ENCODE peak calls at places on chromosome 9, in six cellular contexts. M is breast epithelium, V is GM12891, Q is HCT116, X is GM23338, S is upper lobe of left lung. C is an unnamed sample.

GRCh38 chr9:131273791-131274673 is 2.3 kb downstream of the FAM78A start:
- DNase-seq in V (no peak), X (no peak), S (no peak), Q (no peak), M (no peak), C (no peak)

GRCh38 chr9:99181621-99182020 is 40.1 kb downstream of the ALG2 start:
- DNase-seq in Q (no peak), M (no peak), X (no peak), S (no peak), V (no peak), C (no peak)

GRCh38 chr9:32533338-32533737 is 7.3 kb upstream of the RIGI start:
- DNase-seq in Q (no peak), M (no peak), S (no peak), V (no peak), X (no peak), C (no peak)

GRCh38 chr9:70318002-70318401 is 59.2 kb downstream of the SMC5 start:
- DNase-seq in M (no peak), S (no peak), X (peak), V (no peak), Q (no peak), C (no peak)

GRCh38 chr9:14245901-14246525 is 67.9 kb downstream of the NFIB start:
- DNase-seq in X (no peak), S (no peak), Q (no peak), M (no peak), V (no peak), C (no peak)

GRCh38 chr9:13513710-13514444 is 234.4 kb upstream of the MPDZ start:
- DNase-seq in S (no peak), V (no peak), Q (no peak), M (peak), X (peak), C (no peak)

GRCh38 chr9:25449503-25449902 is 228.7 kb downstream of the TUSC1 start:
- DNase-seq in S (no peak), M (no peak), Q (no peak), X (no peak), V (no peak), C (no peak)

GRCh38 chr9:98087420-98088354 is 31.2 kb downstream of the NANS start:
- DNase-seq in M (no peak), Q (no peak), V (no peak), X (peak), S (peak), C (no peak)

GRCh38 chr9:104863180-104863883 is 64.6 kb downstream of the ABCA1 start:
- DNase-seq in V (peak), X (peak), Q (peak), M (no peak), S (no peak), C (peak)

GRCh38 chr9:122464633-122465567 is 12.8 kb downstream of the OR1J1 start:
- DNase-seq in S (no peak), Q (peak), M (peak), X (peak), V (peak), C (no peak)

GRCh38 chr9:127177221-127177620 is 54.8 kb upstream of the ANGPTL2 start:
- DNase-seq in X (no peak), S (no peak), M (peak), Q (no peak), V (no peak), C (no peak)

GRCh38 chr9:18976368-18977238 is 56.4 kb downstream of the SAXO1 start:
- DNase-seq in M (no peak), V (no peak), S (no peak), X (no peak), Q (no peak), C (no peak)

GRCh38 chr9:557601-558201 is 283.8 kb upstream of the DMRT1 start:
- DNase-seq in V (no peak), Q (peak), X (peak), M (no peak), S (no peak), C (peak)

GRCh38 chr9:132670816-132671371 is 630 bp downstream of the GTF3C4 start:
- DNase-seq in S (peak), M (no peak), Q (no peak), V (peak), X (peak), C (no peak)

GRCh38 chr9:3708751-3709150 is 182.9 kb upstream of the RFX3 start:
- DNase-seq in Q (no peak), M (peak), S (no peak), X (no peak), V (no peak), C (no peak)

GRCh38 chr9:37676411-37676830 is 25.7 kb downstream of the FRMPD1 start:
- DNase-seq in Q (no peak), V (no peak), M (no peak), X (no peak), S (no peak), C (no peak)

GRCh38 chr9:129383005-129383414 is 204.9 kb upstream of the IER5L start:
- DNase-seq in M (peak), X (peak), V (no peak), Q (peak), S (no peak), C (no peak)

GRCh38 chr9:122376791-122377190 is 6.0 kb downstream of the PTGS1 start:
- DNase-seq in Q (no peak), S (no peak), X (no peak), M (no peak), V (no peak), C (no peak)

GRCh38 chr9:25003686-25004085 is 458.0 kb upstream of the IZUMO3 start:
- DNase-seq in V (no peak), X (peak), Q (no peak), S (peak), M (no peak), C (no peak)

GRCh38 chr9:112917027-112917986 is 26.6 kb upstream of the SLC46A2 start:
- DNase-seq in S (no peak), X (no peak), Q (peak), V (no peak), M (no peak), C (no peak)

GRCh38 chr9:112911736-112912135 is 21.1 kb upstream of the SLC46A2 start:
- DNase-seq in S (no peak), V (no peak), Q (no peak), M (no peak), X (no peak), C (no peak)

GRCh38 chr9:112914524-112914923 is 23.8 kb upstream of the SLC46A2 start:
- DNase-seq in X (no peak), Q (no peak), V (no peak), M (no peak), S (no peak), C (no peak)

GRCh38 chr9:112913326-112913725 is 22.6 kb upstream of the SLC46A2 start:
- DNase-seq in Q (no peak), S (no peak), V (no peak), M (no peak), X (no peak), C (no peak)

DNA sequence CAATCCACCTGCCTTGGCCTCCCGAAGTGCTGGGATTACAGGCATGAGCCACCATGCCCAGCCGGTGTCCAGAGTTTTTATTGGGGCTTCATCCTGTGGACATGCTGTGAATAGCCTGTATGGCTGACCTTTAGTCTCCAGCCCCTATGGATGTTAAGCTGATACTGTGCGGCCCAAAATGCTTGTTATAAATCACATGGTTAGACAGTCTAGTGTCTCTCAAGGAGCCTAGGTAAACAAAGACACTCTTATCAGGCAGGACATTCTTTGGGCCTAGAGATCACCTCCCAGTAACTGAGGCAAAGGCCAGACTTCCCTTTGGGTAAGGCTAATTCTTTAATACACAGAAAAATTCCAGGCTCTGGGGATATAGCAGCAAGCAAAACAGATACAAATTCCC is 22.0 kb upstream of the SLC46A2 start:
- DNase-seq in S (no peak), M (no peak), Q (no peak), V (no peak), X (no peak), C (no peak)
- TF ChIP-seq POLR2AphosphoS5 in S (no peak), M (no peak), Q (no peak), V (no peak), X (no peak), C (no peak)

DNA sequence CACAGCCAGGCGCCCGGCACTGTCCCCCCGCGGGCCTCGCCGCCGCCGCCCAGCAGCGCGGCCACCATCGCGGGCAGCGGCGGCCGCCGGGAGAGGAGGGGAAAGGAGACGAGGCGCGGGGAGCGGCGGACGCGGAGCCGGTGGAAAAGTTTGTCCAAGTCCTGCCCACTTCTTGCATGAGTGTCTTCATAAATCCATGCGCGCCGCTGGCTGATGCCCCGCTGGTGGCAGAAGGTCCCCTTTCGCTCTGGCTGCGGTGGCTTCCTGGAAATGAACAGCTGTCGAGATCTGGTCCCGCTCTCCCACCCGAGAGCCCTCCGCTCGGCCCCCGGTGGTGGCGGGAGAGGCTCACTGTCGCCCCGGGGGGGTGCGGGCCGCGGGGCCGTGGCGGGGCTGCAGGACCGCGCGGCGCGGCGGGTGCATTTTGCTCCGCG is 577 bp downstream of the GAS1 start:
- DNase-seq in M (peak), V (no peak), Q (no peak), S (no peak), X (no peak), C (no peak)
- TF ChIP-seq POLR2AphosphoS5 in M (no peak), V (no peak), Q (no peak), S (no peak), X (no peak), C (no peak)

DNA sequence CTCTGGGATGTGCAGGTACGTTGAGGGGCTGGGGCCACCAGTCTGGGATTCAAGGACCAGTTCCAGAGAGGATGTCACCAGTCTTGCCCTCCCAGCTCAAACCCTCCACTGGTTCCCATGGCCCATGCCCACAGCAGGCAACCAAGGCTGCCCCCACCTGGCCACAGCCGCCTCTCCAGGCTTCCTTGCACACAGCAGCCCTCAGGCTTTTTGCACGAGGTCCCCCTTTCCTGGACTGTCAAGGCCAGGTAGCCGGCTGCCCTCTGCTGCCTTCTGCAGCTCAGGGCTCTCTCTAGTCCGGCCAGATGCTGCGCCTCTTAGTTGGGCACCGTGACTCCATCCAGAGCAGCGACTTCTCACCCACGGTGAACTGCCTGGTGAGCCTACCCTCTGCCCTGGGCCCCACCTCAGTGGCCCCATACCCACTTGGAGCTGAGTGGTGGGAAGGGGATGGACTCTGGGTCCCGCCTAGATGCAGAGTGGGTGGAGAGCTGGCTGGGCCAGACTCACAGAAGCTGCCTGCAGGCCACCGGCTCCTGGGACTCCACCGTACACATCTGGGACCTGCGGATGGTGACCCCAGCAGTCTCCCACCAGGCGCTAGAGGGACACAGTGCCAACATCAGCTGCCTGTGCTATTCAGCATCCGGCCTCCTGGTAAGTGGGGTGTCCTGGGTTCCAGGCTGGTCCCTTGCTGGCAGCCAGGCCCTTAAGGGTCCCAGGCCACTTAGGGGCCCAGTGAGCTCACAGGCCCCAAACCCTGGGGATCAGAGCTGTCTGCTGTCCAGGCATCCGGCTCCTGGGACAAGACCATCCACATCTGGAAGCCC is 2.9 kb downstream of the WDR38 start:
- DNase-seq in X (peak), Q (peak), S (peak), M (no peak), V (no peak), C (no peak)
- TF ChIP-seq POLR2AphosphoS5 in X (no peak), Q (peak), S (no peak), M (no peak), V (no peak), C (no peak)

GRCh38 chr9:107759823-107760166 is 270.2 kb upstream of the KLF4 start:
- DNase-seq in V (no peak), M (no peak), S (peak), X (no peak), Q (no peak), C (no peak)

GRCh38 chr9:107759009-107759822 is 269.6 kb upstream of the KLF4 start:
- DNase-seq in V (no peak), Q (no peak), X (no peak), M (no peak), S (no peak), C (no peak)

GRCh38 chr9:107761307-107761706 is 271.7 kb upstream of the KLF4 start:
- DNase-seq in X (no peak), Q (no peak), S (no peak), M (no peak), V (no peak), C (no peak)

GRCh38 chr9:107756091-107756490 is 266.5 kb upstream of the KLF4 start:
- DNase-seq in V (no peak), M (no peak), X (no peak), S (no peak), Q (no peak), C (no peak)

GRCh38 chr9:107760469-107761242 is 271.1 kb upstream of the KLF4 start:
- DNase-seq in V (no peak), S (no peak), X (no peak), Q (no peak), M (no peak), C (no peak)
- TF ChIP-seq POLR2AphosphoS5 in V (no peak), S (no peak), X (no peak), Q (no peak), M (no peak), C (no peak)

DNA sequence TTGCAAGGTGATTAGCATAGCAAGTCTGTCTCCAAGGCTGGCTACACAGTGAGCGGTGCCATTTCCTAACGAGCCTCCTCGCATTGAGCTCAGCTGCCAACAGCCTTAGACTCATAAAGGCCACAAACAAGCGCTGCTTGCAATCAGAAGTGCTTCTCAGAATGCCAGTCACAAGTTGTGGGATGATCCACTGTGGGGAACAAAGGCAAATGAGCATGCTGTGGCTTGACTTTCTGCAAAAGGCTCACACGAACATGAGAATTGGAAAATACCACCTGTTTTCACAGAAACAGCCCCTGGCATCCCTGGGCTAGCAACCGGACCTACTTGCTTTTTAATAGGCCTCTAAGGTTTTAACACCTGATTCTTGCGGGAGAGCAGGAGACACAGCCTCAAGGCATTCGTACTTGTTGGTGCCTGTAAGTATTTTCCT is 215.5 kb downstream of the FANCC start:
- DNase-seq in Q (no peak), V (no peak), X (no peak), M (peak), S (no peak), C (no peak)
- TF ChIP-seq POLR2AphosphoS5 in Q (no peak), V (no peak), X (no peak), M (peak), S (no peak), C (no peak)

C was measured in Panc1.